ENCODE peak calls at places on chromosomes 11 and 22, in seven cellular contexts. A, L, N, W, Q, X and Y are unnamed samples.

GRCh38 chr11:102985850-102986249 is 30.3 kb upstream of the MMP13 start:
- DNase-seq in N (no peak), Q (no peak), W (no peak), A (no peak), L (no peak), X (no peak), Y (no peak)

GRCh38 chr22:42412744-42413220 is 19.4 kb downstream of the NFAM1 start:
- DNase-seq in Q (no peak), N (no peak), W (no peak), L (no peak), X (no peak), A (no peak), Y (no peak)

GRCh38 chr22:42716649-42717127 is 4.0 kb downstream of the A4GALT start:
- DNase-seq in N (no peak), W (no peak), L (no peak), A (no peak), Q (no peak), X (no peak), Y (no peak)

GRCh38 chr11:88341852-88342251 is 4.3 kb upstream of the CTSC start:
- DNase-seq in N (peak), W (no peak), X (no peak), Q (no peak), A (no peak), L (no peak), Y (no peak)

GRCh38 chr22:46810856-46811786 is 48.7 kb downstream of the TBC1D22A start:
- DNase-seq in N (no peak), X (no peak), W (no peak), A (no peak), L (no peak), Q (no peak), Y (no peak)

GRCh38 chr11:74936087-74936486 is 12.8 kb downstream of the XRRA1 start:
- DNase-seq in X (no peak), L (no peak), A (no peak), Q (no peak), N (no peak), W (no peak), Y (no peak)

GRCh38 chr22:24271406-24271760 is 752 bp downstream of the SPECC1L start:
- DNase-seq in A (no peak), W (no peak), Q (no peak), N (peak), L (no peak), X (no peak), Y (no peak)

GRCh38 chr11:1576825-1577224 is 4.8 kb upstream of the DUSP8 start:
- DNase-seq in L (no peak), A (no peak), Q (no peak), X (no peak), N (no peak), W (no peak), Y (no peak)

GRCh38 chr11:47410404-47411264 is 2.2 kb downstream of the SLC39A13 start:
- DNase-seq in N (no peak), Q (no peak), W (no peak), X (no peak), A (no peak), L (no peak), Y (no peak)

GRCh38 chr11:120306519-120307242 is 18.4 kb upstream of the TLCD5 start:
- DNase-seq in W (no peak), X (no peak), A (no peak), N (peak), Q (peak), L (no peak), Y (no peak)

GRCh38 chr11:132056689-132057088 is 686.3 kb downstream of the NTM start:
- DNase-seq in L (no peak), A (no peak), N (no peak), W (no peak), Q (peak), X (no peak), Y (no peak)

GRCh38 chr22:47196493-47196849 is 434.0 kb downstream of the TBC1D22A start:
- DNase-seq in Q (no peak), W (no peak), L (no peak), A (no peak), X (no peak), N (no peak), Y (no peak)

GRCh38 chr11:63683133-63683991 is 2.1 kb downstream of the RTN3 start:
- DNase-seq in A (no peak), N (no peak), L (no peak), Q (peak), X (no peak), W (no peak), Y (no peak)

GRCh38 chr11:36116161-36116560 is 172.3 kb downstream of the LDLRAD3 start:
- DNase-seq in Q (no peak), L (no peak), W (no peak), A (no peak), X (no peak), N (no peak), Y (no peak)

GRCh38 chr22:45246060-45246985 is 5.6 kb upstream of the KIAA0930 start:
- DNase-seq in Q (peak), X (no peak), A (no peak), L (no peak), N (peak), W (no peak), Y (no peak)

GRCh38 chr22:46371623-46372226 is 36.2 kb downstream of the TRMU start:
- DNase-seq in W (no peak), A (no peak), Q (no peak), L (no peak), X (no peak), N (no peak), Y (no peak)

GRCh38 chr22:46240073-46240472 is 10.0 kb downstream of the CDPF1 start:
- DNase-seq in W (no peak), X (no peak), Q (no peak), L (no peak), A (no peak), N (no peak), Y (no peak)

GRCh38 chr11:78032090-78032489 is 9.0 kb upstream of the KCTD14 start:
- DNase-seq in L (no peak), W (no peak), A (no peak), X (peak), Q (no peak), N (no peak), Y (no peak)

GRCh38 chr22:47373648-47374272 is 611.3 kb downstream of the TBC1D22A start:
- DNase-seq in X (no peak), W (no peak), L (no peak), Q (no peak), A (no peak), N (no peak), Y (no peak)

GRCh38 chr11:104934594-104934993 is 33.8 kb downstream of the CASP4 start:
- DNase-seq in A (no peak), X (no peak), N (no peak), L (no peak), W (no peak), Q (no peak), Y (no peak)

GRCh38 chr11:95520765-95521542 is 268.6 kb downstream of the FAM76B start:
- DNase-seq in Q (no peak), L (no peak), N (peak), X (no peak), W (no peak), A (no peak), Y (no peak)

GRCh38 chr11:72684236-72684912 is 10.2 kb upstream of the PDE2A start:
- DNase-seq in A (no peak), N (peak), W (peak), Q (peak), X (no peak), L (peak), Y (peak)

GRCh38 chr11:113096661-113097060 is 135.4 kb downstream of the NCAM1 start:
- DNase-seq in X (no peak), W (no peak), L (no peak), A (no peak), N (no peak), Q (no peak), Y (no peak)

GRCh38 chr11:75214411-75214821 is 26.2 kb upstream of the TPBGL start:
- DNase-seq in N (peak), Q (peak), X (no peak), L (peak), W (peak), A (peak), Y (peak)

GRCh38 chr11:77361184-77361583 is 59.7 kb upstream of the GDPD4 start:
- DNase-seq in N (peak), W (no peak), L (no peak), X (no peak), Q (peak), A (no peak), Y (no peak)

GRCh38 chr22:45473626-45474237 is 29.0 kb upstream of the FBLN1 start:
- DNase-seq in X (no peak), W (no peak), N (no peak), L (no peak), Q (no peak), A (no peak), Y (no peak)

GRCh38 chr22:29310863-29311339 is 4.5 kb downstream of the GAS2L1 start:
- DNase-seq in X (peak), Q (peak), W (peak), N (peak), L (peak), A (peak), Y (no peak)

GRCh38 chr11:115409691-115410220 is 94.5 kb downstream of the CADM1 start:
- DNase-seq in Q (no peak), W (no peak), L (no peak), N (peak), A (no peak), X (no peak), Y (no peak)

GRCh38 chr11:126432065-126432461 is 76.6 kb downstream of the ST3GAL4 start:
- DNase-seq in X (no peak), L (no peak), W (no peak), N (no peak), A (no peak), Q (peak), Y (no peak)